ENCODE peak calls at places on chromosomes 16 and 17, in ten cellular contexts. M, F, U, Z, R, H, E, V, C and K are unnamed samples.

GRCh38 chr17:44086364-44087311 is 16.1 kb downstream of the G6PC3 start:
- DNase-seq in M (no peak), F (no peak), U (peak; percentile 80), Z (no peak), R (peak; percentile 35), H (no peak), E (no peak), V (no peak), C (peak; percentile 85), K (peak; percentile 33)

GRCh38 chr17:3754458-3755334 is 31.0 kb downstream of the HASPIN start:
- DNase-seq in M (peak; percentile 69), F (peak; percentile 99), U (no peak), Z (peak; percentile 80), R (peak; percentile 75), H (no peak), E (no peak), V (peak; percentile 93), C (no peak), K (peak; percentile 40)

GRCh38 chr16:1108299-1109252 is 12.5 kb upstream of the C1QTNF8 start:
- DNase-seq in M (no peak), F (peak; percentile 83), U (peak; percentile 92), Z (no peak), R (no peak), H (no peak), E (peak; percentile 48), V (no peak), C (peak; percentile 29), K (no peak)

GRCh38 chr17:28344011-28344410 is 8.4 kb downstream of the TNFAIP1 start:
- DNase-seq in M (no peak), F (no peak), U (no peak), Z (no peak), R (no peak), H (no peak), E (no peak), V (no peak), C (no peak), K (no peak)

GRCh38 chr17:83056583-83057396 is 22.6 kb upstream of the METRNL start:
- DNase-seq in M (no peak), F (no peak), U (peak; percentile 64), Z (no peak), R (no peak), H (peak; percentile 48), E (no peak), V (peak; percentile 74), C (no peak), K (no peak)

GRCh38 chr16:6193718-6194117 is 1096.1 kb upstream of the EEF2KMT start:
- DNase-seq in M (no peak), F (no peak), U (no peak), Z (peak; percentile 81), R (no peak), H (no peak), E (no peak), V (no peak), C (no peak), K (no peak)

GRCh38 chr17:48457080-48457836 is 27.2 kb upstream of the SKAP1 start:
- DNase-seq in M (peak; percentile 59), F (peak; percentile 60), U (peak; percentile 76), Z (peak; percentile 80), R (peak; percentile 75), H (peak; percentile 78), E (peak; percentile 24), V (peak; percentile 91), C (peak; percentile 58), K (peak; percentile 1)

GRCh38 chr16:83622010-83622409 is 185.8 kb upstream of the HSBP1 start:
- DNase-seq in M (no peak), F (no peak), U (no peak), Z (no peak), R (no peak), H (no peak), E (no peak), V (no peak), C (no peak), K (no peak)

GRCh38 chr16:82011199-82011641 is at the start of gene SDR42E1:
- DNase-seq in M (peak; percentile 37), F (peak; percentile 81), U (no peak), Z (no peak), R (peak; percentile 71), H (no peak), E (no peak), V (peak; percentile 88), C (peak; percentile 27), K (no peak)

GRCh38 chr17:67460097-67460496 is 83.0 kb downstream of the PITPNC1 start:
- DNase-seq in M (no peak), F (no peak), U (no peak), Z (no peak), R (no peak), H (no peak), E (no peak), V (no peak), C (no peak), K (no peak)

GRCh38 chr16:50395763-50396710 is 27.2 kb upstream of the BRD7 start:
- DNase-seq in M (no peak), F (no peak), U (no peak), Z (no peak), R (no peak), H (no peak), E (no peak), V (no peak), C (no peak), K (no peak)

GRCh38 chr16:69567031-69567680 is 1.4 kb downstream of the NFAT5 start:
- DNase-seq in M (no peak), F (peak; percentile 31), U (no peak), Z (peak; percentile 66), R (no peak), H (no peak), E (no peak), V (no peak), C (no peak), K (no peak)

GRCh38 chr16:23353440-23353839 is 51.3 kb downstream of the SCNN1B start:
- DNase-seq in M (no peak), F (peak; percentile 68), U (peak; percentile 41), Z (no peak), R (no peak), H (no peak), E (no peak), V (peak; percentile 11), C (no peak), K (no peak)

GRCh38 chr16:86883583-86884188 is 305.3 kb downstream of the FOXL1 start:
- DNase-seq in M (no peak), F (no peak), U (peak; percentile 17), Z (no peak), R (no peak), H (no peak), E (no peak), V (peak; percentile 16), C (no peak), K (no peak)

GRCh38 chr16:14955546-14956231 is 18.4 kb downstream of the NPIPA1 start:
- DNase-seq in M (no peak), F (no peak), U (no peak), Z (no peak), R (no peak), H (peak; percentile 77), E (peak; percentile 75), V (no peak), C (no peak), K (no peak)

GRCh38 chr16:28495795-28496749 is 1.6 kb downstream of the APOBR start:
- DNase-seq in M (no peak), F (no peak), U (no peak), Z (no peak), R (no peak), H (no peak), E (no peak), V (peak; percentile 78), C (no peak), K (no peak)

GRCh38 chr16:28497386-28497785 is 2.9 kb downstream of the APOBR start:
- DNase-seq in M (no peak), F (no peak), U (no peak), Z (no peak), R (no peak), H (no peak), E (no peak), V (no peak), C (no peak), K (no peak)

GRCh38 chr16:28495098-28495793 is 803 bp downstream of the APOBR start:
- DNase-seq in M (no peak), F (no peak), U (no peak), Z (no peak), R (no peak), H (no peak), E (no peak), V (peak; percentile 85), C (no peak), K (no peak)

GRCh38 chr16:28497861-28498599 is 3.6 kb downstream of the APOBR start:
- DNase-seq in M (no peak), F (no peak), U (no peak), Z (no peak), R (no peak), H (no peak), E (no peak), V (peak; percentile 78), C (no peak), K (no peak)

GRCh38 chr16:28496844-28497243 is 2.4 kb downstream of the APOBR start:
- DNase-seq in M (no peak), F (no peak), U (no peak), Z (no peak), R (no peak), H (no peak), E (no peak), V (peak; percentile 78), C (no peak), K (no peak)
- H3K27ac ChIP-seq in M (no peak overlapping the region), F (no peak overlapping the region), U (no peak overlapping the region), Z (no peak overlapping the region), R (no peak overlapping the region), H (no peak overlapping the region), E (no peak overlapping the region), V (no peak overlapping the region), C (no peak overlapping the region), K (no peak overlapping the region)

GRCh38 chr17:75151893-75152292 is 2.4 kb downstream of the JPT1 start:
- DNase-seq in M (no peak), F (no peak), U (no peak), Z (no peak), R (no peak), H (no peak), E (no peak), V (no peak), C (peak; percentile 25), K (no peak)
- H3K27ac ChIP-seq in M (no peak overlapping the region), F (no peak overlapping the region), U (no peak overlapping the region), Z (no peak overlapping the region), R (no peak overlapping the region), H (no peak overlapping the region), E (no peak overlapping the region), V (no peak overlapping the region), C (no peak overlapping the region), K (no peak overlapping the region)

GRCh38 chr16:31108035-31108793 is at the start of gene BCKDK:
- DNase-seq in M (peak; percentile 49), F (peak; percentile 70), U (peak; percentile 88), Z (peak; percentile 74), R (peak; percentile 62), H (peak; percentile 90), E (peak; percentile 87), V (peak; percentile 95), C (peak; percentile 60), K (peak; percentile 65)
- H3K27ac ChIP-seq in M (peak within 1 kb of the TSS; percentile 75), F (peak within 1 kb of the TSS; percentile 90), U (peak within 1 kb of the TSS; percentile 88), Z (no peak within 1 kb of the TSS), R (peak within 1 kb of the TSS; percentile 64), H (peak within 1 kb of the TSS; percentile 94), E (peak within 1 kb of the TSS; percentile 96), V (peak within 1 kb of the TSS; percentile 87), C (peak within 1 kb of the TSS; percentile 82), K (peak within 1 kb of the TSS; percentile 64)

DNA sequence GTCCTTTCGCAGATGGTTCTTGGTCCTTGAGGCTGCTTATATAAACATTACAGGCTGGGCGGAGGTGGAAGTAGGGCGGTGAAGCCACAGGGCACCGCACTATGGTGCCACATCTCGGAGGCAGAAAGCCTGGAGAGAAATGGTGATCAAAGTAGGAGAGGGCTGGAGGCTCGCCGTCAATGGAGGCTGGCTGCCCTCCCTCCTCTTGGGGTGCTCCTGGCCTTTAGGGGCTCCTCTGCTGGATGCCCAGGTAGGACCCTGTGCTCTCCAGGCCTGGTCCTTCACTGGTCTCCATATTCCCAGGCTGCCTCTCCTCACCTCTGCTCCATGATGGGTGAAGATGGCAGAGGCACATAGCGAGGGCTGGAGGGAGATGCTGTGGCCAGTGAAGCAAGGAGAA is 2.1 kb upstream of the TLCD2 start:
- DNase-seq in M (no peak), F (peak; percentile 14), U (no peak), Z (no peak), R (no peak), H (no peak), E (no peak), V (no peak), C (no peak), K (no peak)
- H3K27ac ChIP-seq in M (peak overlapping the region; percentile 10), F (no peak overlapping the region), U (peak overlapping the region; percentile 99), Z (no peak overlapping the region), R (no peak overlapping the region), H (no peak overlapping the region), E (peak overlapping the region; percentile 100), V (no peak overlapping the region), C (peak overlapping the region; percentile 99), K (no peak overlapping the region)